ENCODE peak calls at places on chromosome 11, in five cellular contexts. X is K562, E is upper lobe of left lung, L is HepG2, V is GM12878. D is an unnamed sample.

GRCh38 chr11:76700177-76701100 is 29.9 kb upstream of the LRRC32 start:
- ATAC-seq in X (peak; percentile 83), E (peak; percentile 91), L (peak; percentile 30), V (no peak), D (peak; percentile 60)

GRCh38 chr11:60705895-60706294 is 6.5 kb downstream of the MS4A8 start:
- ATAC-seq in X (no peak), E (no peak), L (no peak), V (no peak), D (no peak)

GRCh38 chr11:112901904-112902303 is 59.3 kb upstream of the NCAM1 start:
- ATAC-seq in X (no peak), E (no peak), L (no peak), V (no peak), D (no peak)

GRCh38 chr11:61472282-61472681 is 36.3 kb upstream of the LRRC10B start:
- ATAC-seq in X (peak; percentile 36), E (peak; percentile 74), L (no peak), V (no peak), D (peak; percentile 83)

GRCh38 chr11:121246021-121246768 is 46.4 kb upstream of the SC5D start:
- ATAC-seq in X (peak; percentile 98), E (no peak), L (peak; percentile 80), V (no peak), D (no peak)

GRCh38 chr11:88175707-88176066 is 444 bp upstream of the RAB38 start:
- ATAC-seq in X (peak; percentile 31), E (peak; percentile 46), L (no peak), V (peak; percentile 55), D (peak; percentile 30)

GRCh38 chr11:17552041-17552355 is 4.9 kb downstream of the OTOG start:
- ATAC-seq in X (no peak), E (no peak), L (no peak), V (no peak), D (no peak)

GRCh38 chr11:65185166-65185565 is 3.4 kb downstream of the CAPN1 start:
- ATAC-seq in X (no peak), E (no peak), L (no peak), V (no peak), D (no peak)

GRCh38 chr11:30567644-30568043 is 18.5 kb downstream of the MPPED2 start:
- ATAC-seq in X (no peak), E (no peak), L (no peak), V (no peak), D (no peak)

GRCh38 chr11:76769645-76770586 is 13.2 kb upstream of the TSKU start:
- ATAC-seq in X (no peak), E (peak; percentile 18), L (peak; percentile 54), V (no peak), D (no peak)

GRCh38 chr11:133991101-133991500 is 34.3 kb upstream of the IGSF9B start:
- ATAC-seq in X (no peak), E (no peak), L (no peak), V (no peak), D (no peak)

GRCh38 chr11:96299155-96299883 is 43.7 kb downstream of the MAML2 start:
- ATAC-seq in X (no peak), E (peak; percentile 68), L (no peak), V (peak; percentile 62), D (peak; percentile 53)

GRCh38 chr11:124297921-124298320 is 15.8 kb downstream of the OR8D1 start:
- ATAC-seq in X (no peak), E (no peak), L (no peak), V (no peak), D (no peak)

GRCh38 chr11:130237282-130238006 is 77.3 kb downstream of the ZBTB44 start:
- ATAC-seq in X (no peak), E (no peak), L (no peak), V (peak; percentile 72), D (no peak)

GRCh38 chr11:48019230-48019584 is 38.8 kb downstream of the PTPRJ start:
- ATAC-seq in X (peak; percentile 37), E (no peak), L (no peak), V (peak; percentile 33), D (no peak)

GRCh38 chr11:31932879-31933278 is 121.8 kb upstream of the PAX6 start:
- ATAC-seq in X (no peak), E (no peak), L (no peak), V (no peak), D (no peak)

GRCh38 chr11:72136677-72137255 is 1.2 kb downstream of the FOLR3 start:
- ATAC-seq in X (no peak), E (no peak), L (no peak), V (no peak), D (no peak)

GRCh38 chr11:57432017-57432590 is 5.2 kb upstream of the SLC43A3 start:
- ATAC-seq in X (peak; percentile 3), E (peak; percentile 7), L (no peak), V (no peak), D (no peak)

GRCh38 chr11:78562398-78562797 is 12.3 kb downstream of the NARS2 start:
- ATAC-seq in X (no peak), E (peak; percentile 35), L (no peak), V (peak; percentile 14), D (no peak)

GRCh38 chr11:8382436-8383053 is 118.9 kb upstream of the LMO1 start:
- ATAC-seq in X (peak; percentile 23), E (peak; percentile 11), L (no peak), V (no peak), D (no peak)

GRCh38 chr11:67289226-67289650 is at the start of gene ANKRD13D:
- ATAC-seq in X (peak; percentile 54), E (no peak), L (peak; percentile 31), V (peak; percentile 42), D (peak; percentile 81)

GRCh38 chr11:123351375-123351774 is 78.7 kb upstream of the GRAMD1B start:
- ATAC-seq in X (no peak), E (no peak), L (no peak), V (no peak), D (no peak)

GRCh38 chr11:77436501-77436900 is 37.4 kb downstream of the PAK1 start:
- ATAC-seq in X (no peak), E (no peak), L (no peak), V (peak; percentile 13), D (no peak)

GRCh38 chr11:107757661-107758060 is 45.8 kb upstream of the SLN start:
- ATAC-seq in X (peak; percentile 65), E (no peak), L (peak; percentile 74), V (peak; percentile 60), D (no peak)

DNA sequence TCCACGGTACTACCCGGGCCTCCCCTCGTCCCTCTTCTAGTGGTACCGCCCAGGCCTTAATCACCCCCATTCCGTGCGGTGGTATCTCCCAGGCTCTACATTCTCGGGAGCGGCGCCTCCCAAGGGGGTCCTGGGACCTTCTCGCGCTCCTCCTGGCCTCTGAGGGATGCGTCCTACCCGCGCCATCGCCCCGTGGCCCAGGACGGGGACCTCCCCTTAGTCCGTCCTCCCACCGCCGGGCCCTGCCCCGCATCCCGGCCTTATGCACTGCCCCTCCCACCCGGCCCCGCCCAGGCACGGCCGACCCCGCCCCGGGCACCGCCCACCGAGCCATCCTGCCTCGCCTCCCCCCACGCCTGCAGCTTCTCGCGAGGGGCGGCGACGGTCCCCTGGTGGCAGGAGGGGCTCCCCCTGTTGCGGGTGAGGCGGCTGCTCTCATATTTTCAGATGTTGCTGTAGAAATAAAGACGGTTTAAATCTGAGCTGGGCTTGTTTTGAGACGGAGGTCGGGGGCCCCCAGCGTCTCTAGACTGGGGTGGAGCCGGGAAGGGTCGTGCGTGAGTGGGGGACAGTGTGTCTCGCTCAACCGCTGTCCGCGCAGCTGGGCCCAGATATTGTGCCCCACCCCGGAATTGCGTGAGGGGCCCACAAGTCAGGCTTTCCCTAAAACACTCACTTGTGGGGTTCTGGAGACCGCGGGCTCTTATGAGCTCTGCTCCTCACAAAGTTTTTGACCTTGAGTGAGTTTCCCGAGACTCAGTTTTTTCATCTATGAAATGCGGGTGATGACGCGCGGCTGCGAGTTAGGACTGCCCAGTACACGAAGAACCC is 845 bp upstream of the RAB1B start:
- ATAC-seq in X (peak; percentile 85), E (peak; percentile 93), L (peak; percentile 65), V (peak; percentile 83), D (peak; percentile 86)
- TF ChIP-seq CTCF in X (no peak), E (peak; percentile 41), L (peak; percentile 31), V (no peak), D (peak; percentile 24)

GRCh38 chr11:92495107-92495793 is 270.6 kb downstream of the FAT3 start:
- ATAC-seq in X (no peak), E (no peak), L (peak; percentile 100), V (no peak), D (no peak)

GRCh38 chr11:92504004-92504403 is 279.4 kb downstream of the FAT3 start:
- ATAC-seq in X (no peak), E (no peak), L (no peak), V (no peak), D (no peak)

GRCh38 chr11:92504534-92504933 is 279.9 kb downstream of the FAT3 start:
- ATAC-seq in X (no peak), E (no peak), L (no peak), V (no peak), D (no peak)

GRCh38 chr11:92501346-92501745 is 276.7 kb downstream of the FAT3 start:
- ATAC-seq in X (no peak), E (no peak), L (no peak), V (no peak), D (no peak)

DNA sequence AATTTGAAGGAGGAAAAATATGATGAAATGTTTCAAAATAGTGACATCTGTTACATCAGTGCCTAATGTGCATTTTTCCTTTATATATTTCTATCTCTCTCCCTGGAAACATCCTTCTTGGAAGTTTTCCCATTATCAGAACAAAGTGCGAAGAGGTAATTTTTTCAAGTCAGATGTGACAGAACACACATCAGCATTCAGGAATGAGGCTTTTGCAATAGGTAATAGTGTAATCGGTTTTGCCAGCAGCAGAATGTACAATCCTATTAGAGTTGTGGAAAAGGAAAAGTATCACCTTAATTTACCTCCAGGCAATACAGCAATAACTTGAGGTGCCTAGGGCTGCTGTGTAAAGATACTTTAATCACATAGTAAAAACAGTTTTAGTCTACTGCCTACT is 275.8 kb downstream of the FAT3 start:
- ATAC-seq in X (no peak), E (no peak), L (no peak), V (no peak), D (no peak)
- TF ChIP-seq POLR2AphosphoS5 in X (no peak), E (no peak), L (no peak), V (no peak), D (no peak)

GRCh38 chr11:119686483-119686882 is 42.5 kb downstream of the NECTIN1 start:
- ATAC-seq in X (no peak), E (no peak), L (no peak), V (no peak), D (no peak)
- TF ChIP-seq EP300 in X (no peak), E (no peak), L (no peak), V (no peak), D (no peak)

DNA sequence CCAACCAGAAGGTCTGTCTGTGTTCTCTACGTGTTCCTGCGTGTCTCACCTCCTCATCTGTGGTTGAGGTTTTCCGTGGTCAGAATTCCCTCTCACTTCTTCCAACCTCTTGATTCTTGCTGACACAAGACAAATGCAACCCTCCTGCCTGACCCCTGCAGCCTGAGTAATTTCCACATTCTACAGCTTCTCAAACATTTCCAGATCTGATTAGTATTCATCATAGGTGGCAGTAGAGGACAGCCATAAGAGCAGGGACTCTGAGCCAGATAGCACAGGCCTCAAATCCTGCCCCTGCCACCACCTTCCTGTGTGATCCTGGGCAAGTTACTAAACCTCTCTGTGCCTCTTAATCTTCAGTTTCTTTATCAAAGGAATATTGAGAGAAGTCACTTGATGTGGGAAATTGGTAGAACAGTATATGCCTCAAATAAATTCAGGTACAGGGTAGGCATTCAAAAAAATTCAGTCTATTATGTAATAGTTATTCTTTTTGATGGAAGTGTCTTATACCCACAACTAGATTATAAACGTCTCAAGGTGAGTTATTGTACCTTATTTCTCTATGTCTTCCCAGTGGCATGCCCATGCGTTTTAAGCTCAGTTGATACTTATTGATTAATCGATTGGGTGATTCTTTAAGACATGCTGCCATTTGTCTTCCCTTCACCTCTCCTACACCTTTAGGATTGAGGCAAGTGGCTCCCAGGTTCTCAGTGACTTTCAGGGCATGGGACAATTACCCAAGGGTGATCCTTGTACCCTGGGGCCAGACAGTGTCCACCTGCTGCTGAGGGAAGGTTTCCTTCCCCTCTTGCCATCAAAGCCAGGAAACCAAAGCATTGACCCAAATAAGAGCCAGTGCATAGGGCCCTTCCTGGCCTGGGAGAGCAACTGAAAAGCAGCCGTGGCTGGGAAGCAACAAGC is 19.6 kb downstream of the POU2AF1 start:
- ATAC-seq in X (peak; percentile 44), E (no peak), L (peak; percentile 28), V (peak; percentile 46), D (no peak)
- TF ChIP-seq CTCF in X (no peak), E (no peak), L (peak; percentile 65), V (peak; percentile 2), D (no peak)